ENCODE peak calls at places on chromosomes 1 and 21, in seven cellular contexts. One of them, this sample, is unnamed. For H3K27me3, the result is how much of the 10 kb centered on the place peaks cover.

GRCh38 chr21:38958940-38959685 is 153.4 kb downstream of the ETS2 start:
- DNase-seq in CD8-positive, alpha-beta T cell: no peak
- DNase-seq in AG04450: no peak
- DNase-seq in psoas muscle: no peak
- DNase-seq in neural progenitor cell: no peak
- DNase-seq in tibial nerve: peak
- DNase-seq in vagina: no peak
- DNase-seq in this sample: no peak

GRCh38 chr21:44083631-44084291 is 23.4 kb upstream of the PWP2 start:
- DNase-seq in CD8-positive, alpha-beta T cell: peak
- DNase-seq in AG04450: no peak
- DNase-seq in psoas muscle: no peak
- DNase-seq in neural progenitor cell: no peak
- DNase-seq in tibial nerve: no peak
- DNase-seq in vagina: no peak
- DNase-seq in this sample: no peak

GRCh38 chr1:151166506-151166956 is 587 bp downstream of the SCNM1 start:
- DNase-seq in CD8-positive, alpha-beta T cell: no peak
- DNase-seq in AG04450: peak
- DNase-seq in psoas muscle: no peak
- DNase-seq in neural progenitor cell: peak
- DNase-seq in tibial nerve: no peak
- DNase-seq in vagina: no peak
- DNase-seq in this sample: no peak

GRCh38 chr1:47178665-47179022 is 11.2 kb downstream of the PDZK1IP1 start:
- DNase-seq in CD8-positive, alpha-beta T cell: no peak
- DNase-seq in AG04450: no peak
- DNase-seq in psoas muscle: no peak
- DNase-seq in neural progenitor cell: no peak
- DNase-seq in tibial nerve: no peak
- DNase-seq in vagina: no peak
- DNase-seq in this sample: no peak

GRCh38 chr1:119686661-119687060 is 25.1 kb upstream of the PHGDH start:
- DNase-seq in CD8-positive, alpha-beta T cell: no peak
- DNase-seq in AG04450: no peak
- DNase-seq in psoas muscle: no peak
- DNase-seq in neural progenitor cell: no peak
- DNase-seq in tibial nerve: no peak
- DNase-seq in vagina: no peak
- DNase-seq in this sample: peak

GRCh38 chr1:26493905-26494304 is 21.7 kb downstream of the HMGN2 start:
- DNase-seq in CD8-positive, alpha-beta T cell: no peak
- DNase-seq in AG04450: no peak
- DNase-seq in psoas muscle: no peak
- DNase-seq in neural progenitor cell: no peak
- DNase-seq in tibial nerve: no peak
- DNase-seq in vagina: no peak
- DNase-seq in this sample: no peak

GRCh38 chr1:165408518-165408917 is 36.4 kb downstream of the RXRG start:
- DNase-seq in CD8-positive, alpha-beta T cell: no peak
- DNase-seq in AG04450: no peak
- DNase-seq in psoas muscle: no peak
- DNase-seq in neural progenitor cell: peak
- DNase-seq in tibial nerve: peak
- DNase-seq in vagina: no peak
- DNase-seq in this sample: no peak

GRCh38 chr1:151839457-151840409 is at the start of gene C2CD4D:
- DNase-seq in CD8-positive, alpha-beta T cell: peak
- DNase-seq in AG04450: no peak
- DNase-seq in psoas muscle: no peak
- DNase-seq in neural progenitor cell: peak
- DNase-seq in tibial nerve: no peak
- DNase-seq in vagina: no peak
- DNase-seq in this sample: peak

GRCh38 chr1:243394610-243395490 is 139.0 kb downstream of the SDCCAG8 start:
- DNase-seq in CD8-positive, alpha-beta T cell: no peak
- DNase-seq in AG04450: no peak
- DNase-seq in psoas muscle: no peak
- DNase-seq in neural progenitor cell: no peak
- DNase-seq in tibial nerve: no peak
- DNase-seq in vagina: no peak
- DNase-seq in this sample: no peak

GRCh38 chr1:190244406-190244805 is 233.3 kb downstream of the BRINP3 start:
- DNase-seq in CD8-positive, alpha-beta T cell: no peak
- DNase-seq in AG04450: no peak
- DNase-seq in psoas muscle: no peak
- DNase-seq in neural progenitor cell: no peak
- DNase-seq in tibial nerve: no peak
- DNase-seq in vagina: no peak
- DNase-seq in this sample: no peak

GRCh38 chr1:45685308-45686080 is 839 bp downstream of the GPBP1L1 start:
- DNase-seq in CD8-positive, alpha-beta T cell: no peak
- DNase-seq in AG04450: no peak
- DNase-seq in psoas muscle: no peak
- DNase-seq in neural progenitor cell: peak
- DNase-seq in tibial nerve: peak
- DNase-seq in vagina: no peak
- DNase-seq in this sample: no peak

GRCh38 chr1:77382361-77382760 is 100.5 kb downstream of the AK5 start:
- DNase-seq in CD8-positive, alpha-beta T cell: no peak
- DNase-seq in AG04450: no peak
- DNase-seq in psoas muscle: no peak
- DNase-seq in neural progenitor cell: no peak
- DNase-seq in tibial nerve: no peak
- DNase-seq in vagina: no peak
- DNase-seq in this sample: no peak

GRCh38 chr1:150703427-150703826 is 6.5 kb upstream of the GOLPH3L start:
- DNase-seq in CD8-positive, alpha-beta T cell: no peak
- DNase-seq in AG04450: no peak
- DNase-seq in psoas muscle: no peak
- DNase-seq in neural progenitor cell: no peak
- DNase-seq in tibial nerve: no peak
- DNase-seq in vagina: no peak
- DNase-seq in this sample: no peak

GRCh38 chr1:184972281-184973055 is 1.8 kb downstream of the NIBAN1 start:
- DNase-seq in CD8-positive, alpha-beta T cell: no peak
- DNase-seq in AG04450: no peak
- DNase-seq in psoas muscle: no peak
- DNase-seq in neural progenitor cell: no peak
- DNase-seq in tibial nerve: no peak
- DNase-seq in vagina: no peak
- DNase-seq in this sample: no peak
- H3K27me3 ChIP-seq in CD8-positive, alpha-beta T cell: under half
- H3K27me3 ChIP-seq in AG04450: under half
- H3K27me3 ChIP-seq in psoas muscle: under half
- H3K27me3 ChIP-seq in neural progenitor cell: half or more
- H3K27me3 ChIP-seq in tibial nerve: under half
- H3K27me3 ChIP-seq in vagina: under half
- H3K27me3 ChIP-seq in this sample: under half

GRCh38 chr1:65421341-65422174 is 1.1 kb downstream of the LEPR start:
- DNase-seq in CD8-positive, alpha-beta T cell: no peak
- DNase-seq in AG04450: no peak
- DNase-seq in psoas muscle: no peak
- DNase-seq in neural progenitor cell: no peak
- DNase-seq in tibial nerve: peak
- DNase-seq in vagina: no peak
- DNase-seq in this sample: no peak

GRCh38 chr1:65419681-65420589 is 533 bp upstream of the LEPR start:
- DNase-seq in CD8-positive, alpha-beta T cell: peak
- DNase-seq in AG04450: peak
- DNase-seq in psoas muscle: peak
- DNase-seq in neural progenitor cell: peak
- DNase-seq in tibial nerve: peak
- DNase-seq in vagina: peak
- DNase-seq in this sample: peak

GRCh38 chr1:65420590-65421340 is at the start of the genes LEPR and LEPROT:
- DNase-seq in CD8-positive, alpha-beta T cell: no peak
- DNase-seq in AG04450: no peak
- DNase-seq in psoas muscle: no peak
- DNase-seq in neural progenitor cell: peak
- DNase-seq in tibial nerve: peak
- DNase-seq in vagina: no peak
- DNase-seq in this sample: no peak

GRCh38 chr1:65423884-65424655 is 3.6 kb downstream of the LEPR start:
- DNase-seq in CD8-positive, alpha-beta T cell: no peak
- DNase-seq in AG04450: no peak
- DNase-seq in psoas muscle: no peak
- DNase-seq in neural progenitor cell: no peak
- DNase-seq in tibial nerve: no peak
- DNase-seq in vagina: no peak
- DNase-seq in this sample: no peak

DNA sequence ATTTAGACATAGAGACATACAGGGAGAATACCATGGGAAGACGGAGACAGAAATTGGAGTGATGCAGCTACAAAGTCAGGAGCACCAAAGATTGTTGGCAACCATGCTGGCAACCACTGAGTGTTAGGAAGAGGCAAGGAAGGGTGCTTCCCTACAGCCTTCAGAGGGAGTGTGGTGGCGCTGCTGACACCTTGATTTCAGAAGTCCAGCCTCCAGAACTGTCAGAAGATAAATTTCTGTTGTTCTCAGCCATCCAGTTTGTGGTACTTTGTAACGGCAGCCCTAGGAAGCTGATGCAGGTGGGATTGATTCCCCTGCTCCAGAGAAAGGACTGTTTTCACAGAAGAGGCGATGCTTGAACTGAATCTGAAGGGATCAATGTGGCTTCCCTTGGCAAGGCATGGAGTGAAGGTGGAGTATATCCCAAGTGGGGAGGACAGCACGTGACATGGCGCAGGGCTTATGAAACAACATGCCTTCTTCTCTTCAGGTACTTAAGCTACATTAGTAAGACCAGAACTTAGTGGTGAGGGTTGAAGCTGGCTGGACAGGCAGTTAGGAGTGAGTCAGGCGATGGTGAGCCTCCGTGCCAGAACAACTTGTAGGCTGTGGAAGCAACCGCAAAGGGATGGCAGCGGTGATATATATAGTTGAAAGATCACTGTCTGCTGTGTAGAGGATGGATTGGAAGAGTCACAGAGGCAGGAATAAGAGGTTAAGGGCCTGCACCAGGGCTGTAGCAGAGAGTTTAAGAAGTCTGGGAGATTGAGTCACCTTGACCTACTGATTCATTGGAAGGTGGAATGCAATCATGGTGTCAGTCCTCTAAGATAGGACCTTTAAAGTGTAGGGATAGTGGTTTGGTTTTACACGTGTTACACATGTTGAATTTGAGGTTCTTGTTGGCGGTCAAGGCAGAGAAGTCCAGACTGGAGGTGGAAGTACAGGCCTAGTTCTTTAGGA is 2.1 kb downstream of the LEPR start:
- DNase-seq in CD8-positive, alpha-beta T cell: no peak
- DNase-seq in AG04450: no peak
- DNase-seq in psoas muscle: no peak
- DNase-seq in neural progenitor cell: no peak
- DNase-seq in tibial nerve: no peak
- DNase-seq in vagina: no peak
- DNase-seq in this sample: no peak
- H3K4me3 ChIP-seq in CD8-positive, alpha-beta T cell: no peak
- H3K4me3 ChIP-seq in AG04450: peak
- H3K4me3 ChIP-seq in psoas muscle: peak
- H3K4me3 ChIP-seq in neural progenitor cell: peak
- H3K4me3 ChIP-seq in tibial nerve: peak
- H3K4me3 ChIP-seq in vagina: peak
- H3K4me3 ChIP-seq in this sample: peak

GRCh38 chr1:212284744-212285684 is at the start of gene PPP2R5A:
- DNase-seq in CD8-positive, alpha-beta T cell: peak
- DNase-seq in AG04450: peak
- DNase-seq in psoas muscle: peak
- DNase-seq in neural progenitor cell: peak
- DNase-seq in tibial nerve: peak
- DNase-seq in vagina: peak
- DNase-seq in this sample: peak
- TF ChIP-seq CTCF in CD8-positive, alpha-beta T cell: no peak
- TF ChIP-seq CTCF in AG04450: peak
- TF ChIP-seq CTCF in psoas muscle: peak
- TF ChIP-seq CTCF in neural progenitor cell: peak
- TF ChIP-seq CTCF in tibial nerve: no peak
- TF ChIP-seq CTCF in vagina: no peak
- TF ChIP-seq CTCF in this sample: no peak

GRCh38 chr1:39628807-39629347 is 10.6 kb downstream of the HEYL start:
- DNase-seq in CD8-positive, alpha-beta T cell: no peak
- DNase-seq in AG04450: no peak
- DNase-seq in psoas muscle: no peak
- DNase-seq in neural progenitor cell: no peak
- DNase-seq in tibial nerve: no peak
- DNase-seq in vagina: no peak
- DNase-seq in this sample: no peak

GRCh38 chr1:39633422-39633821 is 6.0 kb downstream of the HEYL start:
- DNase-seq in CD8-positive, alpha-beta T cell: no peak
- DNase-seq in AG04450: no peak
- DNase-seq in psoas muscle: no peak
- DNase-seq in neural progenitor cell: no peak
- DNase-seq in tibial nerve: no peak
- DNase-seq in vagina: no peak
- DNase-seq in this sample: no peak

GRCh38 chr1:39632491-39633417 is 6.7 kb downstream of the HEYL start:
- DNase-seq in CD8-positive, alpha-beta T cell: no peak
- DNase-seq in AG04450: no peak
- DNase-seq in psoas muscle: peak
- DNase-seq in neural progenitor cell: peak
- DNase-seq in tibial nerve: no peak
- DNase-seq in vagina: no peak
- DNase-seq in this sample: peak

GRCh38 chr1:39635205-39635870 is 4.1 kb downstream of the HEYL start:
- DNase-seq in CD8-positive, alpha-beta T cell: no peak
- DNase-seq in AG04450: no peak
- DNase-seq in psoas muscle: peak
- DNase-seq in neural progenitor cell: no peak
- DNase-seq in tibial nerve: no peak
- DNase-seq in vagina: no peak
- DNase-seq in this sample: peak

DNA sequence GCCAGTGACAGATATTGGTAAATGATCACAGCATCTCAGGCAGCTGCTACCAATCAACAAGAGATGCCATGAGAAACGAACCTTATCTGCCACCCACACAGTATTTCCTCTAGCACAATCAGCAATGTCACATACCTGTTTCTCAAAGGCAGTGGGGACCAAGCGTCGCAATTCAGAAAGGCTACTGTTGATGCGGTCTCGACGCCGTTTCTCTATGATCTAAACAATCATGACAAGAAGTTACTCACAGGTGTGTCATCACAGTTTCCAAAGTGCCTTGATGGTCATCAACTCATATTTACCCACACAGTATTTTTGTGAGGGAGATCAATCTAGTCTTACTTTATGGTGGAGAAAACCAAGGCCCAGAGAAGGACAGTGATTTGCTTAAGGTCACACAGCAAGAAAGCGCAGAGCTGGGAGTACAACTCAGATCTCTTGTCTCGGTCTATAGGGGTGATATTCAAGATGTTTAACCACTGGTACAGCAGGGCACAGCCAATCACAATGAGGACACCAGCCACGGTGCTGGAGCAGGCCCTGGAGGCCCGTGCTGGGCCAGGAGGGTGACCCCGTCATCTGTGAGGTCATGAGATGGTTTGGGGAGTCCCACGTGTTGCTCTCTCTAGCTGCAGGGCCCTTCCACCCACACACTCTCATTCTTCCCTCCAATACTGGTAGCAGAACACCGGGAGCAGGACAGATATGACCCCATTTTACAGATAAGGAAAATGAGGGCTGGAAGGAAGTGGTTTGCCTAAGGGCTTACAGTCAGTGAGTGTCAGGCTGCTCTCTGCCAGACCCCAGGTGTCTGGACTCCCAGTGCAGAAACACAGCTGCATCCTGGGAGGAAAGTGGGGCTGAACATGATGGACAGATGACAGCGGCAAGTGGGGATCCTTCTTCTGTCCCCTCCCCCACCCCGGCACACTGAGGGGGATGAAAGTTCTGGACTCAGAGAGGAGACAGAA is 7.8 kb downstream of the HEYL start:
- DNase-seq in CD8-positive, alpha-beta T cell: no peak
- DNase-seq in AG04450: no peak
- DNase-seq in psoas muscle: no peak
- DNase-seq in neural progenitor cell: no peak
- DNase-seq in tibial nerve: no peak
- DNase-seq in vagina: no peak
- DNase-seq in this sample: no peak
- H3K27me3 ChIP-seq in CD8-positive, alpha-beta T cell: under half
- H3K27me3 ChIP-seq in AG04450: under half
- H3K27me3 ChIP-seq in psoas muscle: under half
- H3K27me3 ChIP-seq in neural progenitor cell: half or more
- H3K27me3 ChIP-seq in tibial nerve: under half
- H3K27me3 ChIP-seq in vagina: under half
- H3K27me3 ChIP-seq in this sample: under half